ENCODE peak calls at places on chromosome 17, in five cellular contexts. Q is prostate gland, H is fibroblast of lung, K is lung, S is OCI-LY7. J is an unnamed sample.

GRCh38 chr17:19265755-19266154 is 28.6 kb downstream of the EPN2 start:
- DNase-seq in S (no peak), K (no peak), H (no peak), Q (no peak), J (no peak)

GRCh38 chr17:34760931-34761500 is 181.6 kb downstream of the TMEM132E start:
- DNase-seq in S (no peak), H (no peak), K (no peak), Q (no peak), J (no peak)

GRCh38 chr17:3663102-3664011 is 5.0 kb downstream of the TAX1BP3 start:
- DNase-seq in S (no peak), K (no peak), Q (no peak), H (no peak), J (no peak)

GRCh38 chr17:17073627-17074521 is 31.6 kb downstream of the MPRIP start:
- DNase-seq in Q (no peak), S (no peak), H (no peak), K (no peak), J (no peak)

GRCh38 chr17:56694825-56695224 is 101.3 kb downstream of the NOG start:
- DNase-seq in Q (no peak), S (no peak), H (no peak), K (no peak), J (no peak)

GRCh38 chr17:72515291-72516065 is 394.7 kb downstream of the SOX9 start:
- DNase-seq in K (no peak), S (no peak), H (peak), Q (peak), J (no peak)

GRCh38 chr17:7167832-7168231 is 11.3 kb downstream of the ASGR1 start:
- DNase-seq in S (no peak), H (peak), Q (no peak), K (no peak), J (no peak)

GRCh38 chr17:41773190-41773588 is 13.3 kb downstream of the JUP start:
- DNase-seq in K (peak), H (peak), S (no peak), Q (peak), J (peak)

GRCh38 chr17:79952265-79952877 is 83.3 kb downstream of the TBC1D16 start:
- DNase-seq in H (no peak), S (no peak), Q (no peak), K (no peak), J (no peak)

GRCh38 chr17:7296189-7296861 is 1.9 kb upstream of the YBX2 start:
- DNase-seq in S (peak), Q (peak), H (peak), K (peak), J (peak)

GRCh38 chr17:55588446-55588845 is 77.2 kb upstream of the SMIM36 start:
- DNase-seq in K (no peak), Q (no peak), S (no peak), H (no peak), J (no peak)

GRCh38 chr17:58156839-58157803 is 8.9 kb downstream of the OR4D1 start:
- DNase-seq in K (no peak), S (no peak), Q (no peak), H (no peak), J (no peak)

GRCh38 chr17:45230787-45231480 is 9.2 kb downstream of the FMNL1 start:
- DNase-seq in S (no peak), K (no peak), H (peak), Q (no peak), J (peak)

GRCh38 chr17:42316755-42317154 is 28.5 kb downstream of the STAT5A start:
- DNase-seq in S (no peak), H (no peak), K (no peak), Q (no peak), J (no peak)

GRCh38 chr17:57553525-57553924 is 191.6 kb downstream of the CCDC182 start:
- DNase-seq in H (peak), K (no peak), S (no peak), Q (no peak), J (no peak)

GRCh38 chr17:67021718-67022450 is 22.5 kb upstream of the CACNG1 start:
- DNase-seq in K (no peak), Q (no peak), S (no peak), H (no peak), J (no peak)

GRCh38 chr17:35069311-35069710 is 5.8 kb upstream of the RFFL start:
- DNase-seq in S (peak), Q (no peak), K (no peak), H (no peak), J (no peak)

GRCh38 chr17:8859029-8859803 is 8.3 kb downstream of the PIK3R6 start:
- DNase-seq in K (no peak), S (no peak), Q (no peak), H (no peak), J (no peak)

GRCh38 chr17:28615260-28615940 is 1.4 kb upstream of the RSKR start:
- DNase-seq in K (no peak), S (peak), Q (no peak), H (no peak), J (no peak)

GRCh38 chr17:32519769-32520701 is 33.2 kb downstream of the CDK5R1 start:
- DNase-seq in S (no peak), H (no peak), K (no peak), Q (no peak), J (no peak)

GRCh38 chr17:66952031-66952524 is 12.4 kb upstream of the CACNG4 start:
- DNase-seq in S (no peak), Q (peak), K (peak), H (peak), J (peak)

GRCh38 chr17:45708707-45709290 is 75.3 kb upstream of the CRHR1 start:
- DNase-seq in K (no peak), H (no peak), Q (no peak), S (no peak), J (no peak)

GRCh38 chr17:5526821-5527598 is 40.6 kb downstream of the MIS12 start:
- DNase-seq in S (no peak), K (no peak), H (peak), Q (peak), J (peak)

GRCh38 chr17:56602292-56603130 is 9.0 kb downstream of the NOG start:
- DNase-seq in S (no peak), H (no peak), K (no peak), Q (no peak), J (no peak)

GRCh38 chr17:7219812-7220592 is at the start of the genes ACADVL and DLG4:
- DNase-seq in K (peak), Q (peak), H (peak), S (peak), J (peak)

GRCh38 chr17:4604111-4604644 is 19.8 kb downstream of the SMTNL2 start:
- DNase-seq in S (no peak), K (no peak), H (peak), Q (no peak), J (no peak)

GRCh38 chr17:76834889-76835288 is 33.3 kb upstream of the MGAT5B start:
- DNase-seq in Q (no peak), S (no peak), K (no peak), H (no peak), J (no peak)

GRCh38 chr17:45164734-45165269 is 3.1 kb downstream of the HEXIM2 start:
- DNase-seq in Q (no peak), S (no peak), H (no peak), K (no peak), J (no peak)

GRCh38 chr17:59342681-59343127 is 11.2 kb downstream of the YPEL2 start:
- DNase-seq in Q (no peak), K (no peak), H (no peak), S (no peak), J (no peak)

GRCh38 chr17:47844230-47844629 is 3.2 kb upstream of the SCRN2 start:
- DNase-seq in S (no peak), Q (no peak), K (no peak), H (no peak), J (peak)

GRCh38 chr17:72631568-72631967 is 460.9 kb downstream of the SLC39A11 start:
- DNase-seq in H (no peak), S (no peak), K (no peak), Q (no peak), J (no peak)

GRCh38 chr17:44200478-44201155 is 933 bp upstream of the ATXN7L3 start:
- DNase-seq in K (no peak), Q (no peak), H (no peak), S (peak), J (no peak)

GRCh38 chr17:12078791-12079190 is 58.1 kb downstream of the MAP2K4 start:
- DNase-seq in Q (no peak), K (no peak), H (peak), S (no peak), J (no peak)

GRCh38 chr17:705863-706262 is 8.8 kb downstream of the VPS53 start:
- DNase-seq in H (no peak), K (no peak), S (no peak), Q (no peak), J (no peak)

GRCh38 chr17:78053777-78054468 is 74.6 kb downstream of the TMC6 start:
- DNase-seq in H (no peak), Q (no peak), S (no peak), K (no peak), J (no peak)

GRCh38 chr17:78048346-78049292 is 79.9 kb downstream of the TMC6 start:
- DNase-seq in H (no peak), K (no peak), S (no peak), Q (no peak), J (no peak)

GRCh38 chr17:78049609-78050008 is 78.9 kb downstream of the TMC6 start:
- DNase-seq in K (no peak), H (no peak), S (no peak), Q (no peak), J (no peak)

GRCh38 chr17:78046923-78047322 is 81.6 kb downstream of the TMC6 start:
- DNase-seq in H (no peak), Q (no peak), S (no peak), K (no peak), J (no peak)

DNA sequence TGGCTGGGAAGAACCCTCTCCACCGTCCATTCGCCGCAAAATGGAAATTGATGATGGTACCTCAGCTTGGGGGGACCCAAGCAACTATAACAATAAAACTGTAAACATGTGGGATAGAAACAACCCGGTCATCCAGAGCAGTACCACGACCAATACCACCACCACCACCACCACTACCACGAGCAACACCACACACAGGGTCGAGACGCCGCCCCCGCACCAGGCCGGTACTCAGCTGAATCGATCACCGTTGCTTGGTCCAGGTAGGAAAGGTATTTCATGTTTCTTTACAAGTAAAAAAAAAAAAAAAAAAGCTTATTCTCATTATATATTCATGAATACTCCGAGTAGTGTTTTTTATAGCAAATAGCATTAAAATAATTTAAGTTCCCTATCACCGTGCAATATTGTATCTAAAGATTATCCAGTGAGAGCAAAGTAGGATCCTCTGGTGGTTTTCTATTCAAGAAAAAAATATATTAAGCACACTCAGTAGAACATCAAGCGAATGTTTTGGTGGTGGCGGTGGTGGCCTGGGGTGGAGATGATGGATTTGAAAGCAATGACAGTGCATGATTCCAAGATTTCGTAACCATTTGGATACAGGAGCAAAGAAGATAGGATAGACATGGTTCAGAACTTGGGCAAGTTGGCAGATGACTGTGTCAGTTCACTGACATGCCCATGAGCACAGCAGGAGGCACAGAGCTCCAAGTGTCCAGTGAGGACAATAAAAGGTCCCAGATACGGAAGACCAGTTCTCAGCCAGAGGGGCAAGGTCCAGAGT is 77.2 kb downstream of the TMC6 start:
- DNase-seq in H (no peak), K (no peak), S (no peak), Q (no peak), J (no peak)
- H3K27ac ChIP-seq in H (no peak), K (no peak), S (no peak), Q (no peak), J (no peak)

GRCh38 chr17:15377200-15377599 is 35.8 kb upstream of the TEKT3 start:
- DNase-seq in S (no peak), H (peak), Q (no peak), K (no peak), J (no peak)
- TF ChIP-seq CTCF in S (no peak), H (no peak), Q (no peak), K (no peak), J (no peak)

GRCh38 chr17:49566668-49567071 is 9.0 kb upstream of the NXPH3 start:
- DNase-seq in S (no peak), K (no peak), Q (peak), H (no peak), J (no peak)
- H3K4me3 ChIP-seq in S (no peak), K (no peak), Q (no peak), H (no peak), J (no peak)

DNA sequence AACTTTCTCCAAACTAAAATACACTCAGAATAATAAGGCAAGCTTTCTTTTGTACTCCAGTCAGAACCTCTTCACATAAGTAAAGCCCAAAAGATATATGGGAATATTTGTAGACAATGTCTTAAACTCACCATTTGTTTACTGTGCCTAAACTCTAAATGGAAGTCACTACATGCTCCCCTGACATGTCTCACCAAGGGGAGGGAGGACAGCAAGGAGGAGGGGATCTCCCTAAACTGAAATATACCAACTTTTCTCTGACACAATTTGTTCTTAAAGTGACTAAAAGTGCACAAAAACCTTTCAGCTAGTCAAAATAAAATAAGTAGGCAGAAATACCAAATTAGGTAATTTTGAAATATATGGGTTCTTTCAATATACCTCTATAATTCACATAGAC is 38.5 kb downstream of the GRB7 start:
- DNase-seq in K (no peak), S (no peak), H (no peak), Q (no peak), J (no peak)
- H3K27ac ChIP-seq in K (no peak), S (peak), H (no peak), Q (no peak), J (no peak)

GRCh38 chr17:29758255-29758654 is 135.5 kb upstream of the CORO6 start:
- DNase-seq in K (no peak), H (no peak), Q (no peak), S (no peak), J (no peak)
- TF ChIP-seq CTCF in K (no peak), H (no peak), Q (no peak), S (no peak), J (no peak)

J was measured in PC-9.